ENCODE peak calls at places on chromosomes 16 and 17, in nine cellular contexts. W is psoas muscle, O is NAMALWA, H is T-helper 1 cell, C is NCI-H524, N is ureter, Q is mucosa of descending colon, V is T-cell, S is BJ. I is an unnamed sample.

GRCh38 chr16:59412275-59412841 is 678.2 kb upstream of the GOT2 start:
- DNase-seq in W (no peak), O (no peak), H (no peak), C (no peak), N (no peak), Q (no peak), V (no peak), S (no peak), I (no peak)

GRCh38 chr17:39787743-39788484 is 50.2 kb downstream of the GRB7 start:
- DNase-seq in W (no peak), O (no peak), H (no peak), C (no peak), N (no peak), Q (no peak), V (no peak), S (no peak), I (no peak)

GRCh38 chr17:66355510-66355909 is 53.1 kb downstream of the PRKCA start:
- DNase-seq in W (no peak), O (no peak), H (no peak), C (no peak), N (no peak), Q (no peak), V (no peak), S (no peak), I (no peak)

GRCh38 chr17:64972611-64973010 is 53.3 kb upstream of the LRRC37A3 start:
- DNase-seq in W (no peak), O (no peak), H (no peak), C (no peak), N (no peak), Q (no peak), V (no peak), S (no peak), I (no peak)

GRCh38 chr16:35908942-35909341 is 2449.5 kb downstream of the TP53TG3F start:
- DNase-seq in W (no peak), O (peak; percentile 64), H (no peak), C (no peak), N (no peak), Q (no peak), V (no peak), S (no peak), I (no peak)

GRCh38 chr16:65224994-65225393 is 103.1 kb upstream of the CDH11 start:
- DNase-seq in W (no peak), O (no peak), H (no peak), C (no peak), N (no peak), Q (no peak), V (no peak), S (no peak), I (no peak)

GRCh38 chr16:20774703-20775362 is 11.0 kb downstream of the ACSM3 start:
- DNase-seq in W (peak; percentile 23), O (peak; percentile 80), H (peak; percentile 62), C (peak; percentile 32), N (no peak), Q (peak; percentile 80), V (peak; percentile 48), S (no peak), I (peak; percentile 32)

GRCh38 chr17:3512512-3513171 is 36.8 kb downstream of the ASPA start:
- DNase-seq in W (peak; percentile 85), O (no peak), H (no peak), C (no peak), N (peak; percentile 83), Q (peak; percentile 68), V (no peak), S (peak; percentile 28), I (peak; percentile 83)

GRCh38 chr17:50128441-50129302 is 1.3 kb downstream of the SAMD14 start:
- DNase-seq in W (no peak), O (no peak), H (no peak), C (no peak), N (peak; percentile 43), Q (no peak), V (no peak), S (no peak), I (no peak)

GRCh38 chr17:28997811-28998210 is 8.0 kb downstream of the SEZ6 start:
- DNase-seq in W (no peak), O (no peak), H (no peak), C (peak; percentile 57), N (no peak), Q (no peak), V (no peak), S (no peak), I (no peak)